ENCODE peak calls at places on chromosomes 13 and 19, in five cellular contexts. T, D, B, F and N are unnamed samples.

GRCh38 chr13:26037302-26037701 is 14.5 kb downstream of the SHISA2 start:
- DNase-seq in B (no peak), D (no peak), F (no peak), T (no peak), N (no peak)

GRCh38 chr19:11881151-11881800 is 6.3 kb upstream of the ZNF69 start:
- DNase-seq in T (no peak), F (peak), D (peak), B (peak), N (no peak)

GRCh38 chr19:6020166-6020967 is 42.4 kb upstream of the RANBP3 start:
- DNase-seq in B (no peak), D (no peak), T (no peak), F (no peak), N (no peak)

GRCh38 chr13:47258384-47258783 is 361.5 kb upstream of the HTR2A start:
- DNase-seq in B (no peak), D (no peak), F (no peak), T (no peak), N (no peak)

GRCh38 chr19:18603255-18603957 is 3.2 kb downstream of the CRLF1 start:
- DNase-seq in D (peak), T (no peak), F (no peak), B (no peak), N (no peak)

GRCh38 chr19:28199323-28199722 is 1013.6 kb downstream of the UQCRFS1 start:
- DNase-seq in B (no peak), T (no peak), D (no peak), F (no peak), N (no peak)

GRCh38 chr13:52348081-52348480 is 57.9 kb downstream of the THSD1 start:
- DNase-seq in D (peak), F (no peak), B (peak), T (no peak), N (peak)

GRCh38 chr13:36919833-36920611 is at the start of gene SMAD9:
- DNase-seq in B (peak), T (peak), D (peak), F (no peak), N (no peak)

GRCh38 chr13:80989241-80989640 is 648.3 kb upstream of the SPRY2 start:
- DNase-seq in D (no peak), F (no peak), T (no peak), B (no peak), N (no peak)

GRCh38 chr13:51122868-51123267 is 11.8 kb upstream of the C13orf42 start:
- DNase-seq in B (no peak), D (peak), F (no peak), T (no peak), N (no peak)

GRCh38 chr19:48444933-48445194 is 919 bp upstream of the GRWD1 start:
- DNase-seq in B (no peak), D (no peak), F (no peak), T (no peak), N (no peak)

GRCh38 chr13:71866173-71867091 is 572 bp downstream of the DACH1 start:
- DNase-seq in D (peak), F (no peak), B (no peak), T (no peak), N (no peak)

GRCh38 chr19:40443930-40444180 is 280 bp downstream of the SERTAD3 start:
- DNase-seq in B (no peak), F (no peak), T (no peak), D (no peak), N (no peak)

GRCh38 chr13:101846701-101847100 is 394.2 kb downstream of the ITGBL1 start:
- DNase-seq in D (no peak), T (no peak), F (no peak), B (no peak), N (no peak)

GRCh38 chr13:34044041-34044440 is 226.1 kb downstream of the RFC3 start:
- DNase-seq in B (peak), F (no peak), D (peak), T (no peak), N (peak)

GRCh38 chr13:83325454-83325853 is 556.8 kb downstream of the SLITRK1 start:
- DNase-seq in T (no peak), D (peak), F (no peak), B (peak), N (peak)

GRCh38 chr13:97249093-97249787 is 27.1 kb downstream of the MBNL2 start:
- DNase-seq in D (no peak), F (no peak), T (no peak), B (no peak), N (no peak)

GRCh38 chr19:40147693-40148347 is 43.4 kb upstream of the MAP3K10 start:
- DNase-seq in B (peak), F (no peak), D (peak), T (no peak), N (peak)

GRCh38 chr19:13872695-13873389 is 4.1 kb upstream of the NANOS3 start:
- DNase-seq in F (no peak), D (no peak), B (no peak), T (no peak), N (no peak)

GRCh38 chr19:28472843-28473242 is 740.1 kb downstream of the UQCRFS1 start:
- DNase-seq in D (no peak), B (no peak), F (no peak), T (no peak), N (no peak)

GRCh38 chr19:39296906-39297305 is 699 bp downstream of the IFNL1 start:
- DNase-seq in D (no peak), B (no peak), F (no peak), T (no peak), N (no peak)

GRCh38 chr13:62250501-62251175 is 835.0 kb upstream of the PCDH20 start:
- DNase-seq in B (no peak), T (no peak), F (no peak), D (peak), N (peak)

GRCh38 chr13:30159446-30159839 is 147.9 kb downstream of the KATNAL1 start:
- DNase-seq in F (no peak), D (peak), B (peak), T (no peak), N (peak)